ENCODE peak calls at places on chromosomes 4 and X, in nine cellular contexts. B is omental fat pad, A is GM13977, I is nephron progenitor cell, M is upper lobe of right lung, K is AG09309, V is neural progenitor cell, Q is MM.1S, D is foreskin fibroblast. J is an unnamed sample.

GRCh38 chrX:40402771-40403533 is 177.8 kb upstream of the ATP6AP2 start:
- DNase-seq in Q (no peak), B (no peak), M (no peak), K (peak), V (no peak), A (no peak), I (no peak), D (peak), J (no peak)

GRCh38 chr4:10031663-10032590 is 10.6 kb upstream of the SLC2A9 start:
- DNase-seq in V (peak), B (no peak), I (peak), Q (no peak), D (no peak), A (no peak), M (no peak), K (no peak), J (no peak)

GRCh38 chr4:8880851-8881250 is 9.2 kb upstream of the HMX1 start:
- DNase-seq in Q (no peak), A (no peak), V (no peak), D (no peak), M (no peak), B (no peak), I (no peak), K (no peak), J (no peak)

GRCh38 chrX:47956016-47956415 is 47.8 kb downstream of the ZNF182 start:
- DNase-seq in B (no peak), I (no peak), Q (no peak), A (no peak), M (no peak), K (no peak), D (no peak), V (no peak), J (no peak)

GRCh38 chr4:8688041-8688907 is 95.7 kb downstream of the CPZ start:
- DNase-seq in D (peak), K (no peak), B (no peak), A (no peak), I (peak), Q (peak), M (peak), V (peak), J (peak)

GRCh38 chrX:46978341-46979291 is 66.4 kb downstream of the JADE3 start:
- DNase-seq in Q (peak), K (peak), M (peak), A (peak), V (peak), I (peak), D (peak), B (peak), J (peak)

GRCh38 chr4:2280531-2281300 is 18.8 kb upstream of the MXD4 start:
- DNase-seq in Q (no peak), B (no peak), M (no peak), K (no peak), D (peak), A (no peak), V (no peak), I (no peak), J (no peak)

GRCh38 chrX:8731579-8732395 is at the start of gene ANOS1:
- DNase-seq in D (peak), V (peak), I (peak), M (peak), K (no peak), B (no peak), Q (peak), A (no peak), J (no peak)

GRCh38 chrX:41596586-41596985 is 92.2 kb upstream of the GPR34 start:
- DNase-seq in A (no peak), K (no peak), M (no peak), Q (no peak), D (peak), B (no peak), V (no peak), I (no peak), J (peak)

GRCh38 chr4:164357957-164358356 is 396.0 kb upstream of the SMIM31 start:
- DNase-seq in I (no peak), Q (peak), K (no peak), A (no peak), M (no peak), V (no peak), B (no peak), D (no peak), J (no peak)

GRCh38 chr4:87949961-87950360 is 25.6 kb upstream of the SPP1 start:
- DNase-seq in D (peak), K (no peak), V (no peak), Q (no peak), I (peak), A (no peak), M (no peak), B (no peak), J (no peak)

GRCh38 chr4:148814030-148814429 is 371.8 kb upstream of the NR3C2 start:
- DNase-seq in Q (no peak), V (no peak), D (no peak), K (no peak), M (no peak), I (no peak), A (no peak), B (no peak), J (no peak)

GRCh38 chr4:177005801-177006230 is 213.1 kb upstream of the VEGFC start:
- DNase-seq in I (no peak), B (no peak), K (peak), A (no peak), M (no peak), V (no peak), D (peak), Q (no peak), J (no peak)

GRCh38 chr4:161252520-161253141 is 911.2 kb downstream of the FSTL5 start:
- DNase-seq in D (peak), B (no peak), M (no peak), Q (peak), V (no peak), K (no peak), A (peak), I (no peak), J (peak)

GRCh38 chr4:123838426-123838825 is 441.8 kb downstream of the SPRY1 start:
- DNase-seq in D (peak), I (no peak), K (no peak), B (no peak), M (no peak), Q (no peak), A (no peak), V (no peak), J (no peak)

GRCh38 chr4:3250438-3250955 is 1.5 kb downstream of the MSANTD1 start:
- DNase-seq in I (no peak), K (no peak), Q (no peak), B (no peak), V (no peak), A (no peak), M (peak), D (no peak), J (no peak)

GRCh38 chrX:154779261-154779660 is 16.6 kb downstream of the DKC1 start:
- DNase-seq in K (peak), M (no peak), B (no peak), I (no peak), Q (no peak), V (no peak), D (peak), A (no peak), J (no peak)

GRCh38 chr4:80215449-80216052 is 18.2 kb downstream of the PRDM8 start:
- DNase-seq in K (no peak), A (peak), B (no peak), D (peak), Q (peak), M (no peak), V (no peak), I (no peak), J (peak)

GRCh38 chr4:15444879-15445576 is 17.2 kb downstream of the C1QTNF7 start:
- DNase-seq in V (no peak), I (no peak), K (no peak), B (no peak), A (no peak), D (no peak), M (no peak), Q (no peak), J (no peak)

GRCh38 chr4:117983541-117984451 is 50.5 kb upstream of the NDST3 start:
- DNase-seq in D (no peak), I (no peak), K (no peak), V (no peak), B (no peak), Q (no peak), M (no peak), A (no peak), J (no peak)

GRCh38 chr4:3250956-3251690 is 2.2 kb downstream of the MSANTD1 start:
- DNase-seq in A (no peak), D (no peak), Q (no peak), B (no peak), I (no peak), K (no peak), M (peak), V (no peak), J (no peak)

DNA sequence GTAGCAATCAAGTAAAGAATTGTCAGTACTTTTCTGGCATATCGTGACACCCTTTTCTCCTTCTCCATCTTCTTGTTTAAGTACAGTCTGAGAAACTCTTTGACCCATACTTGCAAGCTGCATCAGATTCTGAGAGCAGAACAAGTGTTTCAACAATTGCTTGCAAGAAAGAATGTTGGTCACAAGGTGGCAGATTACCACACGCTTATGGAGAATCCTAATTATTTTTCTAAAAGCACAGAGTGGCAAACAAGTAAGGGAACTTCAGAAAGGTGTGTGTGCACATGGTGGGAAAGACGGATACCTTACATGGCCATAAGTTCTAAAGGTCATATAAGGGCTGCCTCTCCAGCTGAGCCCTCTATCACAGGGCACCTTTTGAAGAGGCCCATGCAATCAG is 136.4 kb upstream of the FGF13 start:
- DNase-seq in I (no peak), Q (no peak), K (no peak), M (no peak), A (no peak), V (no peak), B (no peak), D (peak), J (no peak)
- TF ChIP-seq CTCF in I (no peak), Q (no peak), K (peak), M (no peak), A (no peak), V (peak), B (no peak), D (peak), J (no peak)

GRCh38 chr4:82839624-82840023 is 41.0 kb upstream of the SCD5 start:
- DNase-seq in Q (no peak), A (no peak), M (no peak), K (no peak), V (no peak), D (no peak), B (no peak), I (no peak), J (no peak)

DNA sequence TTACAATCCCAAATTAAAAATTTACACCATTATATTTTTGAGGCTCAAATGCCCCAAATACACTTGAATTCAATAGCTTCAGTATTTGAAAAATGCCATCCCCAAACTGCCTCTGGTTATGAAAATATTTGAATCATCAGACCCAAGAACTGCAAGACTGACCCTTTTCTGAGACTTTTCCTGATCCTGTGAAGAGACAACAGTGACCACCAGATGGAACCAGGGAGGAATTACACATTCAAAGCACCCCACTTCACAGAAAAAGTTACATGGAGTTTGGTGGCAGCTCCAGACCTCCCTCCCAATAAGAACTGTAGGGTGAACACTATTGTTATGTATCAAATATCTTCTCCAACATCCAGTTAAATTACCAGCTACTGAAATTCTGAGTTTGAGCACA is 44.0 kb upstream of the SCD5 start:
- DNase-seq in A (no peak), B (no peak), V (peak), D (peak), K (no peak), I (no peak), M (no peak), Q (no peak), J (no peak)
- TF ChIP-seq CTCF in A (peak), B (no peak), V (peak), D (peak), K (peak), I (peak), M (no peak), Q (no peak), J (no peak)

DNA sequence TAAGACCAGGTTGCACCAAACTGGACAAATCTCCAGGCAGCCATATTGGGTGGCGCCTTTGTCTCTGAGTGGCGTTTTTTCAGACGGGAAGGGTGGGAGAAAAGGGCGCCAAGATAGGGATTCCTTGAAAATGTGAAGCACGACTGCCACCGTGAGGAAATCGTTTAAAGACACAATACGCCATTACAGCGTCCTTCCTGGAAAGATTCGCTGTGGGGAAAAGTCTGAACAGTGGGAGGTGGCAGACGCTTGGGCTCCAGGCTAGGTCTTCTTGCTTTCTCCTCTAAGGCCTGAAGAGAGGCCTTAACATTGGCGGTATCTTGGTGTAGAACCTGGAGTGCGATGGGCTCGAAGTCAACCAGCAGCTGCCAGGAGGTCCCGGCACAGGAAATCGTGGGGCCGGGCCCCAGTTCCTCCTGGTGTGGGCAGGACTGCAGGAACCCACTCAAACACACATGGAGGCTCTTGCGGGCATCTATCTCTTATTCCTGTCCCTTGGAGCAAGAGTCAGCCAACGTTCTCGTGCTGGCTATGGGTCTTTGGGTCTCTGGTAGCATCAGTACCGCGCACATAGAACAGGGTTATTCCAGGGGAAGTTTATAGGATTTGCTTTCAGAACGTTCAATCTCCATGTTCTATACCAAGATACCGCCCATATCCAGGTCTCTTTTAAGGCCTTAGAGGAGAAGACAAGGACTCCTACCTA is 208.8 kb downstream of the OR13H1 start:
- DNase-seq in B (peak), V (no peak), I (no peak), D (no peak), M (no peak), Q (peak), A (no peak), K (no peak), J (no peak)
- TF ChIP-seq CTCF in B (no peak), V (no peak), I (no peak), D (no peak), M (no peak), Q (peak), A (peak), K (peak), J (no peak)

GRCh38 chr4:185283723-185284122 is 74.3 kb downstream of the SNX25 start:
- DNase-seq in M (no peak), B (no peak), D (peak), Q (no peak), V (no peak), K (no peak), A (no peak), I (no peak), J (no peak)

GRCh38 chr4:185286571-185286970 is 77.2 kb downstream of the SNX25 start:
- DNase-seq in B (no peak), A (no peak), I (no peak), Q (no peak), M (no peak), V (no peak), D (peak), K (no peak), J (no peak)

GRCh38 chr4:185285632-185286393 is 76.4 kb downstream of the SNX25 start:
- DNase-seq in D (no peak), B (no peak), Q (no peak), I (no peak), K (no peak), M (no peak), A (no peak), V (no peak), J (no peak)

GRCh38 chr4:185280608-185281007 is 71.2 kb downstream of the SNX25 start:
- DNase-seq in Q (no peak), A (no peak), D (no peak), M (no peak), B (no peak), K (no peak), V (no peak), I (peak), J (no peak)

GRCh38 chr4:185282968-185283367 is 73.6 kb downstream of the SNX25 start:
- DNase-seq in I (no peak), B (no peak), D (peak), A (no peak), K (no peak), Q (no peak), M (no peak), V (peak), J (no peak)
- TF ChIP-seq CTCF in I (no peak), B (no peak), D (no peak), A (no peak), K (no peak), Q (no peak), M (no peak), V (no peak), J (no peak)

DNA sequence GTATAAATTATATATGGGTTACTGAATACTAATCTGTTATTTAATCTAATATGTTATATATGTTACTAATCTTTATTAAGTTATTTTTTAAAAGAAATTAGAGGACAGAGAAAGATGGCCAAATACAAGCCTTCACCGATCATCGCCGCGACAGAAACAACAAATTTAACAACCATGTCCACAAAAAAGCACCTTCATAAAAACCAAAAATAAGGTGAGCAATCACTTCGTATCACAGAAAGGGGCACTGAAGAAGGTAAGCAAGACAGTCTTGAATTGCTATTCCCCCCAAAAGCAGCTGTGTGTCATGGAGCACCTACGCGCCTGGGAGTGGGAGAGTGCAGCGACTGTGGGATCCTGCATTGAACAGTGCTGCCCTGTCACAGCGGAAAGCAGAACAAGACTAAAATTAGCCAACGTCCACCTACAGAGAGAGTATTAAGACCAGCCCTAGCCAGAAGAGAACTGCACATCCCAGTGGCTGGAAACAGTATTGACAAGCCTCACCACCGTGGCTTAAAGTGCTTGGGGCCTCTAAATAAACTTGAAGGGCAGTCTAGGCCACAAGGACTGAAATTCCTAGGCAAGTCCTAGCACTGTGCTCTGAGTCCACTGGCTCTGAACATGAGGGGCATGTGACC is 38.5 kb downstream of the LRBA start:
- DNase-seq in D (no peak), A (no peak), Q (no peak), V (peak), M (no peak), I (no peak), B (no peak), K (no peak), J (no peak)
- TF ChIP-seq CTCF in D (no peak), A (no peak), Q (no peak), V (peak), M (no peak), I (no peak), B (no peak), K (no peak), J (no peak)

GRCh38 chrX:51395807-51396728 is 63.4 kb downstream of the NUDT10 start:
- DNase-seq in B (no peak), D (peak), V (no peak), K (no peak), I (no peak), M (peak), Q (peak), A (no peak), J (no peak)
- TF ChIP-seq CTCF in B (no peak), D (no peak), V (peak), K (no peak), I (no peak), M (peak), Q (peak), A (peak), J (no peak)